ENCODE peak calls at places on chromosomes 16 and 17, in four cellular contexts. One of them, this sample, is unnamed.

GRCh38 chr17:73387746-73388577 is 76.2 kb upstream of the CDC42EP4 start:
- DNase-seq in GM12865: no peak
- DNase-seq in hepatocyte: no peak
- DNase-seq in tibial nerve: no peak
- DNase-seq in this sample: no peak

GRCh38 chr17:44556114-44556853 is 1.0 kb upstream of the FZD2 start:
- DNase-seq in tibial nerve: no peak
- DNase-seq in hepatocyte: peak; percentile 68
- DNase-seq in GM12865: peak; percentile 59
- DNase-seq in this sample: peak; percentile 66

GRCh38 chr16:19879241-19879792 is 5.3 kb downstream of the GPRC5B start:
- DNase-seq in hepatocyte: peak; percentile 82
- DNase-seq in GM12865: no peak
- DNase-seq in tibial nerve: no peak
- DNase-seq in this sample: no peak

GRCh38 chr17:58246104-58246740 is 7.8 kb downstream of the LPO start:
- DNase-seq in hepatocyte: no peak
- DNase-seq in GM12865: no peak
- DNase-seq in tibial nerve: no peak
- DNase-seq in this sample: no peak

GRCh38 chr17:20995873-20996723 is 46.7 kb downstream of the USP22 start:
- DNase-seq in GM12865: no peak
- DNase-seq in tibial nerve: no peak
- DNase-seq in hepatocyte: no peak
- DNase-seq in this sample: no peak

GRCh38 chr16:65895486-65895885 is 471.0 kb upstream of the CDH5 start:
- DNase-seq in hepatocyte: no peak
- DNase-seq in GM12865: no peak
- DNase-seq in tibial nerve: no peak
- DNase-seq in this sample: no peak

GRCh38 chr17:14672830-14673229 is 371.9 kb downstream of the HS3ST3B1 start:
- DNase-seq in hepatocyte: peak; percentile 57
- DNase-seq in GM12865: no peak
- DNase-seq in tibial nerve: no peak
- DNase-seq in this sample: no peak

GRCh38 chr17:17624776-17625175 is 33.3 kb upstream of the PEMT start:
- DNase-seq in GM12865: no peak
- DNase-seq in hepatocyte: no peak
- DNase-seq in tibial nerve: no peak
- DNase-seq in this sample: no peak

GRCh38 chr17:28466521-28467048 is 6.9 kb upstream of the SLC13A2 start:
- DNase-seq in tibial nerve: no peak
- DNase-seq in GM12865: no peak
- DNase-seq in hepatocyte: peak; percentile 63
- DNase-seq in this sample: no peak

GRCh38 chr17:12580640-12581039 is 85.0 kb upstream of the MYOCD start:
- DNase-seq in tibial nerve: no peak
- DNase-seq in GM12865: no peak
- DNase-seq in hepatocyte: no peak
- DNase-seq in this sample: no peak

GRCh38 chr16:24538756-24539294 is 541 bp upstream of the RBBP6 start:
- DNase-seq in tibial nerve: no peak
- DNase-seq in GM12865: no peak
- DNase-seq in hepatocyte: no peak
- DNase-seq in this sample: no peak

GRCh38 chr17:16507918-16508533 is 16.0 kb upstream of the LRRC75A start:
- DNase-seq in tibial nerve: no peak
- DNase-seq in GM12865: no peak
- DNase-seq in hepatocyte: peak; percentile 49
- DNase-seq in this sample: no peak

GRCh38 chr17:16512011-16512410 is 20.0 kb upstream of the LRRC75A start:
- DNase-seq in hepatocyte: no peak
- DNase-seq in GM12865: peak; percentile 44
- DNase-seq in tibial nerve: no peak
- DNase-seq in this sample: no peak

GRCh38 chr17:16504974-16505373 is 13.0 kb upstream of the LRRC75A start:
- DNase-seq in GM12865: no peak
- DNase-seq in tibial nerve: no peak
- DNase-seq in hepatocyte: no peak
- DNase-seq in this sample: no peak

GRCh38 chr17:16511515-16511914 is 19.5 kb upstream of the LRRC75A start:
- DNase-seq in hepatocyte: no peak
- DNase-seq in tibial nerve: no peak
- DNase-seq in GM12865: no peak
- DNase-seq in this sample: no peak

GRCh38 chr17:16506188-16506587 is 14.2 kb upstream of the LRRC75A start:
- DNase-seq in tibial nerve: no peak
- DNase-seq in GM12865: no peak
- DNase-seq in hepatocyte: no peak
- DNase-seq in this sample: no peak
- TF ChIP-seq CTCF in tibial nerve: no peak
- TF ChIP-seq CTCF in GM12865: no peak
- TF ChIP-seq CTCF in hepatocyte: no peak
- TF ChIP-seq CTCF in this sample: no peak

DNA sequence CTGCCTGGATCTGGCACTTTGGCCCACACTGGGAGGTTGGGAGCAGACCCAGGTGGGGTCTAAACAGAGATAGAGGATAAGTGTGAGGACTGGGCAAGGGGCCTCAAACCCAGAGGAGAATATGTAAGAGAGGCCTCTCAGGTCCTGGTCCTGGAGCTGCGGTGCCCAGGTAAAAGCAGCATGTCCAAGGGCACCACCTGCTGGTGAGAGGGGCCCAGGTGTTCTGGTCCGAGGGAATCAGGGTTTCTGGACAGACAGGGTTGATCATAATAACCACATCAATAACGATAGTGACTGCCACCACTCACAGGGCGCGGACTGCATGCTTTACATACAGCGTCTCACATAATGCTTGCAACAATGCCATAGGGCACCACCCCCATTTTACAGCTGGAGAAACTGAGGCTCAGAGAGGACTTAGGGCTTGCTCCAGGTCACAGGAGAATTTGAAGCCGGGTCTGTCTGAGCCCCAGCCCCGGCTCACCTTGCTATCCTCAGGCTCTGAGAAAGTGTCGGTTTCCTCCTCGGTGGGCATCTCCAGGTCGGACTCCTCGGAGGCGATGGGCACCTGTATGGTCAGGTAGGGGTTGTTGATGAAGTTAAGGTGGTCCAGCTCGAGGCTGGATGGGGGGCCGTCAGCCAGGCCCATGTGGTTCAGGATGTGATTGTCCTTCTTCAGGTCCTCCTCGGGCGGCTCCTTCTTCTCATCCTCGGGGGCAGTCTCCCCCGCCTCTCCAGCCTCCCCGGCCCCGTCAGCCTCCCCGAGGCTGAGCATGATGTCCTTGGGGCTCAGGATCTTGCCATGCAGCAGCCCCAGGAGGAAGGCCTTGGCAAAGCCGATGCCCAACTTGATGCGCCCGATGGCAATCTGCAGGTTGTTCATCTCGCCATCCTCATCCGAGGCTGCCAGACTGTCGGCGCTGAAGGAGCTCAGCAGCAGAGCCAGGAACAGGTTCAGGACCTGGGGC is 19.1 kb upstream of the CD79B start:
- DNase-seq in tibial nerve: no peak
- DNase-seq in GM12865: peak; percentile 77
- DNase-seq in hepatocyte: peak; percentile 69
- DNase-seq in this sample: no peak
- TF ChIP-seq CTCF in tibial nerve: no peak
- TF ChIP-seq CTCF in GM12865: peak; percentile 74
- TF ChIP-seq CTCF in hepatocyte: peak; percentile 51
- TF ChIP-seq CTCF in this sample: peak; percentile 40

DNA sequence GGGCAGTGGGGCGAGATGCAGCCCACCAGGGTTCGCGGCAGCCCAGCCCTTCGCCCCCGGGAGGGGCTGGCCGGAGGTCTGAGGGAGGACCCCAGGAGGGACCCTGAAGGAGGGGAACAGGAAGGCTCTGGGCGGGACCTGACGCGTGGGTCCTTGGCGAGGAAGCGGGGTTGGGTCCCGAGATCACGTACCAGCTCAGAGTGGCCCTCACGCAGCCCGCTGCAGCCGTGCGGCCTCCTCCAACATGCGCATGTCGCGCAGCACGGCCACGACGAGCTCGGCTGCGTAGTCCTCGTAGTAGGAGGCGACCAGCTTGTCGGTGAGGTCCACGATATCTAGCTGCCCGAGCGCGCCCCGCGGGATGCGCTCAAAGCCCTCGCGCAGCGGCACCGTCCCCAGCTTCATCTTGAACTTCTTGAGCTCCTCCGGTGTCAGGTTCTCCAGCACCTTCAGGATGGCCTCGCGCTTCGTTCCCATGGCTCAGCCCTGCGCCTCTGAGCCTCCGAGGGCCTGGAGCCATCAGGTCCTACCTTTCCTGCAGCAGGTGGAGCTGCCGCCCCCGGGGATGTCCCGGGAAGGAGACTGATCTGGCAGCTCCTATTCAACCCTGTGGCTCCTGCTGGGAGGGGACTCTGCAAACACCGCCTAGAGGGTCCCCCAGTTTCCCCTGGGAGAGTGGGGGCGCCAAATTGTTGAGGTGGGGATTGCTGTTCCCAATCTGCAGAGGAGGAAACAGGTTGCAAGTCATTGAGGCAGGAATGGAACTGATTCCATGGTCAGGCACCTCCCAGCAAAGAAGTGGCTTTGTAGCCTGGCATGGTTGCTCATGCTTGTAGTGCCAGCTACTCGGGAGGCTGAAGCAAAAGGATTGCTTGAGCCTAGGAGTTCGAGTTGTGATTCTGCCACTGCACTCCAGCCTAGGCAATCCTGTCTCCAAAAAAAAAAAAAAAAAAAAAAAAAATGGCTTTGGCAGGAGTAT is at the start of gene PYDC1:
- DNase-seq in tibial nerve: no peak
- DNase-seq in GM12865: no peak
- DNase-seq in hepatocyte: no peak
- DNase-seq in this sample: peak; percentile 39
- TF ChIP-seq CTCF in tibial nerve: no peak
- TF ChIP-seq CTCF in GM12865: no peak
- TF ChIP-seq CTCF in hepatocyte: no peak
- TF ChIP-seq CTCF in this sample: no peak

DNA sequence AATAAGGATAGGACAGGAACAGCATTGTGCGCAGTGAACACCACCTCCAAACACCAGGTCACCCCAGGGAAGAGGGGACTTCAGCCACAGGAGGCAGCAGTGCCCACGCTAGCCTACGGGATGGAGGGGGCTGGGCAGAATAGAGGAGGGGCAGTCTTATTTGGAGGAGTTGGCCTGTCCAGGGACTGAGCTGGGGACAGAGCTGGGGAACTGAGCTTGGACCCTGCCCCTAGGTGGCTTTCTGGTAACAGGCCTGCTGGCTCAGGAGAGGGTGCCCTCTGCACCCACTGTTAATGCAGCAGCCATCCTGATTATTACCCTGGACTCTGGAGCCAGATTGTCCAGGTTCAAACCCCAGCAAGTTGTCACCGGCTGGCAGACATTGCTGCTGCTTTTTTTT is 9.3 kb downstream of the CCDC102A start:
- DNase-seq in hepatocyte: no peak
- DNase-seq in tibial nerve: no peak
- DNase-seq in GM12865: no peak
- DNase-seq in this sample: no peak
- TF ChIP-seq CTCF in hepatocyte: no peak
- TF ChIP-seq CTCF in tibial nerve: no peak
- TF ChIP-seq CTCF in GM12865: no peak
- TF ChIP-seq CTCF in this sample: no peak

DNA sequence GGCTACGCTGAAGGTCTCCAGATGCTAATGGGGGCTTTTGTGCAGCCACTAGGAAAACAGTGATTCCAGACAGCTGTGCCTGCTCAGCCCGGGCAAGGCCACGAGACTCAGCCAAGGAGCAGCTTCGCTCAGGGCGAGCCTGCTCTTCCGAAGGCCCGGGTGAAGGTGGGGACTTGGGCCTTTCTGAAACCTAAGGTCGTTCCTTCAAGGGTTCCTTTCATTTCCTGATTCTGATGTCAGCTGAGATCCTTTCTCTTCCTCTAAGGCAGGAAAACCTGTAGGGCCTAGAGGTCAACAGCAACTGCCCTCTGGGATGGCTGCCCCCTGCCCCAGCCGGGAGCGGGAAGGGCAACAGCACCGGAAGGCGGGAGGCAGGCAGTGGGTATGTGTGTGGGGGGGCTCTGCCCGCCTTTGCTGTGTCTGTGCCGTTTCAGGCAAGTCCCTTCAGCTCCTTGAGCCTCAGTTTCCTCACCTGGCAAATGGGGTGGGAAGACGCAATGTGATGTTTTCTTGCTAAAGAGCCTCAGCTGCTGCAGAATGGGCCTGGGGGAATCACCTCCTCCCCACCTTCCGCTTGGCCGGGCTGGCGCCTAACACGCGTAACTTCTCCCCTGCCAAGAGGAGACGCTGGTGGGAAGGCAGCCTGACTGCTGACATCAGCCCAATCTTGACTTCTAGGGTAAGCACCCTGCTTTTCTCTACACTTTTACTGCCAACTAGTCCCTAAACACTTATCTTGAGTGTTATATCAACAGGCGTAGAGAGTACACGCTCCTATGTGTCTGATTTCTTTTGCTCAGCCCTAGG is 32.8 kb downstream of the IRF8 start:
- DNase-seq in hepatocyte: no peak
- DNase-seq in GM12865: no peak
- DNase-seq in tibial nerve: no peak
- DNase-seq in this sample: no peak
- TF ChIP-seq CTCF in hepatocyte: no peak
- TF ChIP-seq CTCF in GM12865: no peak
- TF ChIP-seq CTCF in tibial nerve: no peak
- TF ChIP-seq CTCF in this sample: no peak

This sample was measured in nephron progenitor cell.